ENCODE peak calls at places on chromosomes 12 and 14, in five cellular contexts. Q, L, U, R and N are unnamed samples.

GRCh38 chr12:121801601-121802484 is 2.0 kb upstream of the SETD1B start:
- DNase-seq in Q (peak; percentile 65), L (no peak), U (no peak), R (no peak), N (peak; percentile 67)

GRCh38 chr14:79510659-79511058 is 700.6 kb downstream of the DIO2 start:
- DNase-seq in Q (no peak), L (no peak), U (no peak), R (no peak), N (no peak)

GRCh38 chr12:95337176-95337575 is 119.6 kb downstream of the VEZT start:
- DNase-seq in Q (peak; percentile 89), L (no peak), U (no peak), R (no peak), N (peak; percentile 54)

GRCh38 chr14:54108481-54109471 is 152.2 kb upstream of the BMP4 start:
- DNase-seq in Q (no peak), L (no peak), U (no peak), R (peak; percentile 3), N (peak; percentile 18)

GRCh38 chr12:65911321-65911720 is 87.0 kb downstream of the HMGA2 start:
- DNase-seq in Q (no peak), L (no peak), U (no peak), R (peak; percentile 71), N (no peak)

GRCh38 chr12:72346331-72346944 is 74.3 kb downstream of the TRHDE start:
- DNase-seq in Q (peak; percentile 90), L (no peak), U (peak; percentile 42), R (peak; percentile 76), N (peak; percentile 85)

GRCh38 chr12:82754856-82755255 is 68.2 kb downstream of the TMTC2 start:
- DNase-seq in Q (no peak), L (no peak), U (no peak), R (no peak), N (no peak)

GRCh38 chr14:61561657-61562276 is 133.5 kb upstream of the HIF1A start:
- DNase-seq in Q (no peak), L (no peak), U (no peak), R (peak; percentile 97), N (no peak)

GRCh38 chr14:35333347-35333730 is 41.2 kb downstream of the PSMA6 start:
- DNase-seq in Q (no peak), L (no peak), U (no peak), R (no peak), N (no peak)

GRCh38 chr12:118332511-118332910 is 40.2 kb downstream of the TAOK3 start:
- DNase-seq in Q (no peak), L (no peak), U (no peak), R (no peak), N (no peak)

GRCh38 chr12:111311011-111311410 is 57.9 kb downstream of the PHETA1 start:
- DNase-seq in Q (no peak), L (no peak), U (no peak), R (no peak), N (peak; percentile 61)

GRCh38 chr14:100674428-100674827 is 52.3 kb upstream of the DLK1 start:
- DNase-seq in Q (no peak), L (no peak), U (no peak), R (no peak), N (no peak)

GRCh38 chr12:115963030-115963480 is 314.4 kb downstream of the MED13L start:
- DNase-seq in Q (no peak), L (no peak), U (no peak), R (peak; percentile 83), N (no peak)

GRCh38 chr12:1448321-1448720 is 146.1 kb downstream of the FBXL14 start:
- DNase-seq in Q (no peak), L (no peak), U (no peak), R (no peak), N (no peak)

GRCh38 chr12:20624718-20625117 is 70.4 kb upstream of the SLCO1C1 start:
- DNase-seq in Q (no peak), L (no peak), U (no peak), R (peak; percentile 59), N (no peak)

GRCh38 chr14:59482471-59483331 is 1.5 kb downstream of the L3HYPDH start:
- DNase-seq in Q (peak; percentile 64), L (no peak), U (no peak), R (peak; percentile 81), N (no peak)

GRCh38 chr14:82224610-82225009 is 691.0 kb upstream of the SEL1L start:
- DNase-seq in Q (no peak), L (no peak), U (no peak), R (no peak), N (no peak)

GRCh38 chr14:30337456-30337855 is 221.5 kb upstream of the G2E3 start:
- DNase-seq in Q (no peak), L (no peak), U (no peak), R (no peak), N (no peak)

GRCh38 chr14:34060747-34061050 is 109.8 kb upstream of the EGLN3 start:
- DNase-seq in Q (no peak), L (no peak), U (no peak), R (no peak), N (no peak)

GRCh38 chr12:120853188-120853587 is 51.0 kb downstream of the SPPL3 start:
- DNase-seq in Q (no peak), L (no peak), U (no peak), R (no peak), N (no peak)

GRCh38 chr12:121799175-121799841 is 4.5 kb upstream of the SETD1B start:
- DNase-seq in Q (peak; percentile 78), L (no peak), U (peak; percentile 63), R (peak; percentile 82), N (peak; percentile 69)

GRCh38 chr12:1217191-1217949 is 226.3 kb downstream of the ERC1 start:
- DNase-seq in Q (no peak), L (no peak), U (no peak), R (peak; percentile 69), N (no peak)

GRCh38 chr12:113244015-113244983 is 23.0 kb downstream of the TPCN1 start:
- DNase-seq in Q (no peak), L (no peak), U (no peak), R (no peak), N (no peak)

GRCh38 chr12:8612629-8613028 is at the start of gene AICDA:
- DNase-seq in Q (peak; percentile 57), L (no peak), U (no peak), R (no peak), N (peak; percentile 85)

GRCh38 chr12:69821441-69822204 is 3.4 kb upstream of the MYRFL start:
- DNase-seq in Q (no peak), L (no peak), U (no peak), R (peak; percentile 28), N (no peak)

GRCh38 chr12:28937196-28937595 is 211.9 kb upstream of the FAR2 start:
- DNase-seq in Q (no peak), L (no peak), U (no peak), R (no peak), N (no peak)

GRCh38 chr12:8466171-8466692 is 10.5 kb downstream of the CLEC6A start:
- DNase-seq in Q (no peak), L (no peak), U (no peak), R (no peak), N (no peak)

GRCh38 chr12:40312982-40313576 is 88.3 kb downstream of the LRRK2 start:
- DNase-seq in Q (peak; percentile 58), L (no peak), U (no peak), R (no peak), N (peak; percentile 35)

GRCh38 chr14:68283378-68284123 is 464.0 kb downstream of the RAD51B start:
- DNase-seq in Q (peak; percentile 72), L (peak; percentile 24), U (peak; percentile 56), R (no peak), N (peak; percentile 80)

GRCh38 chr14:95577067-95577800 is 42.4 kb downstream of the GLRX5 start:
- DNase-seq in Q (peak; percentile 95), L (no peak), U (no peak), R (no peak), N (peak; percentile 89)

GRCh38 chr14:56482306-56482705 is 97.3 kb upstream of the TMEM260 start:
- DNase-seq in Q (peak; percentile 69), L (no peak), U (peak; percentile 8), R (peak; percentile 40), N (peak; percentile 22)

GRCh38 chr12:13425766-13426165 is 229.2 kb downstream of the EMP1 start:
- DNase-seq in Q (no peak), L (no peak), U (no peak), R (peak; percentile 30), N (no peak)

GRCh38 chr14:105475916-105476845 is 1.6 kb downstream of the CRIP2 start:
- DNase-seq in Q (no peak), L (no peak), U (no peak), R (peak; percentile 39), N (no peak)

GRCh38 chr12:2049604-2050540 is 2.9 kb upstream of the CACNA1C start:
- DNase-seq in Q (no peak), L (no peak), U (no peak), R (no peak), N (peak; percentile 19)

GRCh38 chr14:70802379-70802778 is 6.9 kb downstream of the MAP3K9 start:
- DNase-seq in Q (no peak), L (no peak), U (no peak), R (no peak), N (no peak)

GRCh38 chr12:75660107-75660530 is 148.7 kb upstream of the KRR1 start:
- DNase-seq in Q (no peak), L (no peak), U (no peak), R (peak; percentile 91), N (no peak)

GRCh38 chr12:94603434-94604068 is 46.8 kb downstream of the TMCC3 start:
- DNase-seq in Q (peak; percentile 85), L (peak; percentile 13), U (peak; percentile 62), R (no peak), N (peak; percentile 53)

GRCh38 chr12:50039151-50039835 is 14.0 kb upstream of the RACGAP1 start:
- DNase-seq in Q (peak; percentile 95), L (peak; percentile 77), U (peak; percentile 87), R (peak; percentile 65), N (peak; percentile 85)